ENCODE peak calls at places on chromosomes 5 and 9, in six cellular contexts. F is HT1080, H is T-helper 1 cell, Z is NCI-H1048, A is choroid plexus epithelial cell, E is AG08395. K is an unnamed sample.

GRCh38 chr5:35778259-35778769 is 78.4 kb upstream of the IL7R start:
- DNase-seq in F (no peak), H (no peak), Z (no peak), A (no peak), E (no peak), K (no peak)

GRCh38 chr5:62133426-62133825 is 172.6 kb upstream of the KIF2A start:
- DNase-seq in F (no peak), H (no peak), Z (no peak), A (no peak), E (no peak), K (no peak)

GRCh38 chr5:104265531-104266130 is 703.0 kb upstream of the NUDT12 start:
- DNase-seq in F (no peak), H (no peak), Z (no peak), A (no peak), E (no peak), K (no peak)

GRCh38 chr5:149448831-149449714 is 70.0 kb upstream of the IL17B start:
- DNase-seq in F (no peak), H (no peak), Z (no peak), A (peak), E (no peak), K (peak)

GRCh38 chr5:55484531-55484930 is 50.2 kb downstream of the PLPP1 start:
- DNase-seq in F (no peak), H (no peak), Z (no peak), A (no peak), E (no peak), K (no peak)

GRCh38 chr9:117665601-117666377 is 38.4 kb upstream of the TLR4 start:
- DNase-seq in F (no peak), H (no peak), Z (no peak), A (no peak), E (no peak), K (no peak)

GRCh38 chr5:15946026-15946425 is 233.6 kb downstream of the MARCHF11 start:
- DNase-seq in F (no peak), H (no peak), Z (no peak), A (no peak), E (peak), K (no peak)

GRCh38 chr5:153824909-153825308 is 213.8 kb downstream of the FAM114A2 start:
- DNase-seq in F (peak), H (no peak), Z (no peak), A (no peak), E (no peak), K (peak)

GRCh38 chr9:133204335-133204992 is 4.6 kb downstream of the OBP2B start:
- DNase-seq in F (no peak), H (no peak), Z (no peak), A (no peak), E (no peak), K (no peak)

GRCh38 chr9:36125062-36125855 is 11.3 kb upstream of the GLIPR2 start:
- DNase-seq in F (no peak), H (no peak), Z (no peak), A (no peak), E (no peak), K (no peak)

GRCh38 chr5:96680759-96681158 is 18.6 kb downstream of the CAST start:
- DNase-seq in F (no peak), H (no peak), Z (no peak), A (peak), E (no peak), K (peak)

GRCh38 chr5:54525226-54525625 is 7.7 kb downstream of the SNX18 start:
- DNase-seq in F (no peak), H (no peak), Z (no peak), A (no peak), E (no peak), K (no peak)

GRCh38 chr5:159073030-159073429 is 26.7 kb downstream of the EBF1 start:
- DNase-seq in F (no peak), H (no peak), Z (no peak), A (no peak), E (no peak), K (no peak)

GRCh38 chr5:72940082-72940481 is 15.8 kb upstream of the FCHO2 start:
- DNase-seq in F (no peak), H (no peak), Z (no peak), A (no peak), E (no peak), K (no peak)

GRCh38 chr9:84697494-84698114 is 28.1 kb downstream of the NTRK2 start:
- DNase-seq in F (peak), H (peak), Z (no peak), A (peak), E (peak), K (peak)

GRCh38 chr5:69517763-69518212 is 25.2 kb downstream of the OCLN start:
- DNase-seq in F (no peak), H (no peak), Z (no peak), A (peak), E (no peak), K (peak)

GRCh38 chr5:11494340-11494739 is 409.9 kb downstream of the CTNND2 start:
- DNase-seq in F (no peak), H (no peak), Z (no peak), A (peak), E (no peak), K (no peak)

GRCh38 chr9:125241863-125242739 is 958 bp upstream of the HSPA5 start:
- DNase-seq in F (no peak), H (no peak), Z (no peak), A (no peak), E (peak), K (no peak)

GRCh38 chr5:52708463-52708862 is 79.3 kb upstream of the ITGA1 start:
- DNase-seq in F (no peak), H (no peak), Z (no peak), A (peak), E (no peak), K (no peak)

GRCh38 chr5:125555591-125555990 is 809.2 kb upstream of the ZNF608 start:
- DNase-seq in F (no peak), H (no peak), Z (no peak), A (no peak), E (no peak), K (no peak)

GRCh38 chr9:130570200-130570599 is 9.2 kb upstream of the FUBP3 start:
- DNase-seq in F (peak), H (no peak), Z (no peak), A (peak), E (no peak), K (peak)

GRCh38 chr9:124212381-124213050 is 45.2 kb upstream of the NEK6 start:
- DNase-seq in F (peak), H (no peak), Z (no peak), A (peak), E (peak), K (no peak)

GRCh38 chr5:141881886-141882285 is 3.7 kb upstream of the PCDH1 start:
- DNase-seq in F (no peak), H (no peak), Z (no peak), A (no peak), E (no peak), K (no peak)

GRCh38 chr5:763397-763796 is 21.1 kb downstream of the ZDHHC11B start:
- DNase-seq in F (no peak), H (no peak), Z (no peak), A (no peak), E (no peak), K (no peak)

GRCh38 chr9:94867842-94868312 is 141.4 kb downstream of the AOPEP start:
- DNase-seq in F (peak), H (no peak), Z (no peak), A (peak), E (peak), K (peak)

GRCh38 chr9:91740713-91741112 is 209.3 kb downstream of the ROR2 start:
- DNase-seq in F (no peak), H (no peak), Z (no peak), A (peak), E (peak), K (peak)

GRCh38 chr5:116153687-116154174 is 68.9 kb downstream of the COMMD10 start:
- DNase-seq in F (no peak), H (no peak), Z (no peak), A (no peak), E (no peak), K (no peak)

GRCh38 chr9:81874926-81875325 is 53.3 kb upstream of the SPATA31D4 start:
- DNase-seq in F (peak), H (no peak), Z (no peak), A (peak), E (peak), K (peak)